ENCODE peak calls at places on chromosomes 3 and 15, in ten cellular contexts. X, E, K, I, N, J, P, O, M and A are unnamed samples.

GRCh38 chr3:155805204-155805801 is 775 bp downstream of the C3orf33 start:
- DNase-seq in X (peak), E (peak), O (no peak), J (no peak), I (no peak), M (no peak), P (peak), K (no peak), N (no peak), A (no peak)

GRCh38 chr3:71055602-71056001 is 527.9 kb downstream of the FOXP1 start:
- DNase-seq in E (no peak), M (no peak), N (no peak), X (no peak), O (no peak), K (no peak), I (no peak), P (no peak), J (no peak), A (no peak)

GRCh38 chr15:60859996-60860494 is 369.1 kb downstream of the RORA start:
- DNase-seq in M (no peak), I (no peak), O (no peak), P (no peak), J (no peak), N (no peak), X (no peak), K (no peak), E (peak), A (no peak)

GRCh38 chr15:38688761-38689160 is 124.1 kb upstream of the RASGRP1 start:
- DNase-seq in O (no peak), X (no peak), M (no peak), K (no peak), I (no peak), N (no peak), E (no peak), J (no peak), P (no peak), A (no peak)

GRCh38 chr3:98501270-98501669 is 3.8 kb downstream of the OR5K2 start:
- DNase-seq in I (no peak), X (no peak), O (no peak), E (no peak), J (no peak), P (no peak), N (no peak), M (no peak), K (no peak), A (no peak)

GRCh38 chr15:91227062-91227461 is 127.0 kb downstream of the SV2B start:
- DNase-seq in O (no peak), J (no peak), X (no peak), M (peak), I (no peak), P (no peak), K (no peak), E (no peak), N (no peak), A (no peak)

GRCh38 chr15:90683371-90683770 is 33.8 kb upstream of the BLM start:
- DNase-seq in M (no peak), P (no peak), X (no peak), N (no peak), I (no peak), J (no peak), E (no peak), O (no peak), K (no peak), A (no peak)

GRCh38 chr3:34284959-34285358 is 486.5 kb downstream of the PDCD6IP start:
- DNase-seq in X (no peak), N (no peak), K (no peak), I (no peak), J (no peak), M (no peak), E (no peak), O (no peak), P (no peak), A (no peak)

GRCh38 chr3:13204177-13204581 is 130.9 kb upstream of the IQSEC1 start:
- DNase-seq in P (no peak), M (no peak), X (no peak), O (no peak), E (no peak), I (no peak), K (no peak), N (no peak), J (no peak), A (no peak)

GRCh38 chr15:82986442-82986780 is 401 bp downstream of the RAMAC start:
- DNase-seq in M (no peak), E (no peak), N (no peak), K (no peak), P (no peak), O (no peak), X (no peak), I (no peak), J (no peak), A (no peak)

GRCh38 chr3:23611737-23612295 is 193.9 kb upstream of the UBE2E1 start:
- DNase-seq in O (peak), P (no peak), M (no peak), E (peak), I (no peak), N (peak), J (peak), X (no peak), K (peak), A (no peak)

GRCh38 chr15:69926011-69926410 is 171.7 kb downstream of the TLE3 start:
- DNase-seq in J (no peak), X (no peak), K (no peak), P (no peak), O (no peak), I (no peak), M (no peak), E (no peak), N (no peak), A (no peak)